ENCODE peak calls at places on chromosomes 3 and 15, in ten cellular contexts. A is esophagus squamous epithelium, O is uterus, F is Peyer's patch, P is HAP-1, S is ovary, J is H9, Y is OCI-LY7, N is testis, K is SK-N-SH. E is an unnamed sample. For H3K4me1, the result is how much of the 10 kb centered on the place peaks cover.

GRCh38 chr3:149224736-149225594 is 3.3 kb upstream of the CP start:
- DNase-seq in A (no peak), O (no peak), F (no peak), P (no peak), S (no peak), J (no peak), Y (no peak), N (no peak), K (peak), E (no peak)

GRCh38 chr3:67635257-67635656 is 19.2 kb downstream of the SUCLG2 start:
- DNase-seq in A (no peak), O (no peak), F (no peak), P (no peak), S (no peak), J (no peak), Y (no peak), N (no peak), K (no peak), E (no peak)

GRCh38 chr3:42853739-42854302 is 21.9 kb downstream of the CYP8B1 start:
- DNase-seq in A (no peak), O (no peak), F (peak), P (no peak), S (no peak), J (peak), Y (no peak), N (no peak), K (no peak), E (no peak)

GRCh38 chr3:49173792-49174170 is 2.4 kb downstream of the KLHDC8B start:
- DNase-seq in A (no peak), O (peak), F (no peak), P (peak), S (no peak), J (no peak), Y (no peak), N (peak), K (peak), E (no peak)

GRCh38 chr3:61562042-61562809 is 855 bp downstream of the PTPRG start:
- DNase-seq in A (no peak), O (no peak), F (no peak), P (peak), S (peak), J (no peak), Y (no peak), N (no peak), K (peak), E (no peak)

GRCh38 chr3:197216169-197216860 is 82.1 kb downstream of the DLG1 start:
- DNase-seq in A (no peak), O (no peak), F (no peak), P (no peak), S (no peak), J (no peak), Y (no peak), N (no peak), K (no peak), E (no peak)

GRCh38 chr3:156389151-156389760 is 165.7 kb downstream of the SSR3 start:
- DNase-seq in A (no peak), O (no peak), F (no peak), P (no peak), S (no peak), J (no peak), Y (no peak), N (no peak), K (no peak), E (no peak)

GRCh38 chr3:189165092-189165491 is 6.7 kb upstream of the TPRG1 start:
- DNase-seq in A (no peak), O (no peak), F (peak), P (no peak), S (no peak), J (no peak), Y (no peak), N (no peak), K (no peak), E (no peak)

GRCh38 chr3:196144383-196145105 is 62.7 kb upstream of the TFRC start:
- DNase-seq in A (no peak), O (no peak), F (no peak), P (no peak), S (no peak), J (no peak), Y (no peak), N (no peak), K (no peak), E (no peak)

GRCh38 chr15:68782589-68783161 is 38.0 kb downstream of the ANP32A start:
- DNase-seq in A (no peak), O (no peak), F (no peak), P (peak), S (no peak), J (peak), Y (no peak), N (no peak), K (no peak), E (peak)

GRCh38 chr15:89770041-89770440 is 6.1 kb upstream of the MESP2 start:
- DNase-seq in A (no peak), O (no peak), F (no peak), P (no peak), S (no peak), J (no peak), Y (no peak), N (no peak), K (no peak), E (no peak)

GRCh38 chr3:101829066-101829830 is 20.1 kb upstream of the NFKBIZ start:
- DNase-seq in A (no peak), O (peak), F (peak), P (no peak), S (peak), J (no peak), Y (peak), N (peak), K (no peak), E (peak)

GRCh38 chr15:40332138-40332781 is 8.5 kb downstream of the CCDC9B start:
- DNase-seq in A (no peak), O (no peak), F (no peak), P (no peak), S (no peak), J (no peak), Y (no peak), N (no peak), K (no peak), E (no peak)

GRCh38 chr15:97941572-97941971 is 18.9 kb upstream of the ARRDC4 start:
- DNase-seq in A (no peak), O (no peak), F (no peak), P (no peak), S (no peak), J (no peak), Y (no peak), N (no peak), K (no peak), E (no peak)

GRCh38 chr3:138060792-138061191 is 50.8 kb downstream of the CLDN18 start:
- DNase-seq in A (no peak), O (no peak), F (no peak), P (no peak), S (no peak), J (no peak), Y (peak), N (no peak), K (no peak), E (no peak)

GRCh38 chr3:146160964-146161724 is at the start of gene PLOD2:
- DNase-seq in A (no peak), O (peak), F (peak), P (peak), S (peak), J (peak), Y (no peak), N (peak), K (peak), E (peak)

GRCh38 chr15:74108111-74108510 is 22.3 kb upstream of the ISLR2 start:
- DNase-seq in A (no peak), O (no peak), F (no peak), P (no peak), S (no peak), J (no peak), Y (no peak), N (no peak), K (no peak), E (no peak)

GRCh38 chr15:60592386-60593339 is 113.7 kb upstream of the ICE2 start:
- DNase-seq in A (peak), O (peak), F (peak), P (peak), S (peak), J (peak), Y (peak), N (peak), K (peak), E (peak)

GRCh38 chr15:84761534-84762190 is 13.3 kb downstream of the ZNF592 start:
- DNase-seq in A (no peak), O (no peak), F (no peak), P (no peak), S (no peak), J (no peak), Y (peak), N (no peak), K (peak), E (no peak)

GRCh38 chr15:100307241-100307855 is 34.4 kb downstream of the ADAMTS17 start:
- DNase-seq in A (no peak), O (peak), F (no peak), P (no peak), S (peak), J (no peak), Y (no peak), N (no peak), K (no peak), E (no peak)

GRCh38 chr3:168511428-168512014 is 415.8 kb upstream of the GOLIM4 start:
- DNase-seq in A (no peak), O (no peak), F (no peak), P (peak), S (no peak), J (no peak), Y (peak), N (no peak), K (peak), E (no peak)

GRCh38 chr3:27342279-27342678 is 26.9 kb downstream of the NEK10 start:
- DNase-seq in A (no peak), O (no peak), F (no peak), P (no peak), S (no peak), J (no peak), Y (no peak), N (no peak), K (no peak), E (no peak)

GRCh38 chr15:48695088-48695834 is 49.8 kb upstream of the FBN1 start:
- DNase-seq in A (no peak), O (no peak), F (no peak), P (no peak), S (no peak), J (no peak), Y (no peak), N (no peak), K (no peak), E (no peak)
- H3K4me1 ChIP-seq in A (under half), O (under half), F (under half), P (under half), S (under half), J (under half), Y (under half), N (under half), K (under half), E (under half)

DNA sequence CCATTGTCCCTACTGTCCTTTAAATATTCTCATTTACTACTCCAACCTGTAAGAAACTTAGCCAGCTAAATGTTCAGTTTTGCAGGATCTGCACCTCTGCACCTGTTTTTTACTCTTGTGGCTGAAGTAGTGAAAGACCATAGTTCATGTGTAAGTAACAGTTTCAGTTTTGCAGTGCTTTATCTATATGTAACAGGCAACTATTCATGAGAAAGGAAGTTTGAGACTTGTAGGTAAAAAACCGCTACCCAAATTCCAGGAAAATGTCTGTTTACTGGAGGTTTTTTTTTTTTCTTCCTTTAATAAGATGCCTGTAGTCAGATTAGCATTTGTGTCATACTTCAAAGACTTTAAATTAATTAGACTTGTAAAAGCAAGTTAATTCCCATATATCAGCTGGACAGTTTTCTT is 25.4 kb upstream of the MBNL1 start:
- DNase-seq in A (no peak), O (no peak), F (no peak), P (no peak), S (no peak), J (no peak), Y (peak), N (no peak), K (no peak), E (no peak)
- H3K4me1 ChIP-seq in A (under half), O (under half), F (under half), P (under half), S (under half), J (under half), Y (half or more), N (under half), K (under half), E (under half)

GRCh38 chr3:159866201-159866746 is 122.4 kb upstream of the IL12A start:
- DNase-seq in A (no peak), O (no peak), F (no peak), P (no peak), S (no peak), J (no peak), Y (no peak), N (no peak), K (no peak), E (no peak)
- H3K4me1 ChIP-seq in A (under half), O (under half), F (under half), P (under half), S (under half), J (under half), Y (under half), N (under half), K (under half), E (under half)

DNA sequence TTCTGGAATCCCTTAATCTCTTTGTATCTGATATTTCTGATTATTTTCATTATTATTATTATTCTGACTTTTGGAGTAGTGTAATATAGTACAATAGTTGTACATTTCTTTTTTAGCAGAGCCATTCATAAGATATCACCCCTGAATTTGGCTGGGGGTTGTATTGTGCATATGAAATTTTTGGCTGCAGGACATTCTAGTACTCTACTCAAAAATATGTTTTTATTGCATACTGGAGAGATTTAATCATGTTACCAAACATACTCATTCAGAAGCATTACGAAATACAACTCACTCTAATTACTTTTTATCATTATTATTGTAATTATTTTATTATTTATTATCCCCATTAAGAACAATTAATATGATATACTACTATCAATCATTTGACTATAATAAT is 589.7 kb upstream of the KCNMB2 start:
- DNase-seq in A (no peak), O (no peak), F (no peak), P (no peak), S (no peak), J (no peak), Y (no peak), N (no peak), K (no peak), E (no peak)
- H3K4me1 ChIP-seq in A (under half), O (under half), F (under half), P (under half), S (under half), J (under half), Y (under half), N (under half), K (under half), E (under half)

GRCh38 chr3:133608405-133608804 is 34.9 kb downstream of the CDV3 start:
- DNase-seq in A (no peak), O (no peak), F (no peak), P (no peak), S (no peak), J (no peak), Y (no peak), N (no peak), K (no peak), E (no peak)

GRCh38 chr3:133606902-133607301 is 33.4 kb downstream of the CDV3 start:
- DNase-seq in A (no peak), O (no peak), F (no peak), P (no peak), S (no peak), J (no peak), Y (no peak), N (no peak), K (no peak), E (no peak)

GRCh38 chr3:133611534-133611933 is 38.0 kb downstream of the CDV3 start:
- DNase-seq in A (no peak), O (no peak), F (no peak), P (no peak), S (no peak), J (no peak), Y (no peak), N (no peak), K (no peak), E (no peak)

GRCh38 chr3:133606342-133606741 is 32.9 kb downstream of the CDV3 start:
- DNase-seq in A (no peak), O (no peak), F (no peak), P (no peak), S (no peak), J (no peak), Y (no peak), N (no peak), K (no peak), E (no peak)

DNA sequence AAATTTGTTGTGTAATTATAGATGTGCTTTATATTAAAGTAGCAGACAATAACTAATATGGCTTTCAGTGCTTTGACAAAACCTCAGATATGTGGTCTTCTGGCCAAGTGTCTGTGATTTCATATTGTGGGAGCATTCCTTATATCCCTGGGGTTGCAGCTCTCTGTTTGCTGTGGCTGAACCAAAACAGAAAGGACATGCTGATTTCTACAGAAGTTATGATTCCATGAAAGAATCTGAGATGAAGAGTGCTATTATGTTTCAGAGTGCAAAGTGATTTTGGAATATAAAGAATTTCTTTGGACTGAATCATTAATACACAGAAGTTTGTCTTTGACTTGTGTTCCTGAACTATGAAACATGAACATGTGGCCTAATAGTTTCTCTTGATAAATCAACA is 36.5 kb downstream of the CDV3 start:
- DNase-seq in A (no peak), O (no peak), F (no peak), P (no peak), S (no peak), J (no peak), Y (no peak), N (no peak), K (no peak), E (no peak)
- H3K4me1 ChIP-seq in A (under half), O (under half), F (under half), P (under half), S (under half), J (under half), Y (under half), N (under half), K (under half), E (under half)

GRCh38 chr3:13020159-13020558 is 53.1 kb downstream of the IQSEC1 start:
- DNase-seq in A (no peak), O (no peak), F (no peak), P (no peak), S (no peak), J (no peak), Y (peak), N (no peak), K (no peak), E (no peak)

GRCh38 chr3:13021141-13021933 is 51.9 kb downstream of the IQSEC1 start:
- DNase-seq in A (no peak), O (no peak), F (peak), P (no peak), S (no peak), J (no peak), Y (peak), N (no peak), K (peak), E (no peak)

GRCh38 chr3:13022348-13023250 is 50.6 kb downstream of the IQSEC1 start:
- DNase-seq in A (no peak), O (peak), F (peak), P (peak), S (peak), J (peak), Y (peak), N (peak), K (peak), E (peak)

GRCh38 chr3:13023251-13024055 is 49.8 kb downstream of the IQSEC1 start:
- DNase-seq in A (no peak), O (no peak), F (no peak), P (no peak), S (no peak), J (no peak), Y (peak), N (no peak), K (no peak), E (no peak)

DNA sequence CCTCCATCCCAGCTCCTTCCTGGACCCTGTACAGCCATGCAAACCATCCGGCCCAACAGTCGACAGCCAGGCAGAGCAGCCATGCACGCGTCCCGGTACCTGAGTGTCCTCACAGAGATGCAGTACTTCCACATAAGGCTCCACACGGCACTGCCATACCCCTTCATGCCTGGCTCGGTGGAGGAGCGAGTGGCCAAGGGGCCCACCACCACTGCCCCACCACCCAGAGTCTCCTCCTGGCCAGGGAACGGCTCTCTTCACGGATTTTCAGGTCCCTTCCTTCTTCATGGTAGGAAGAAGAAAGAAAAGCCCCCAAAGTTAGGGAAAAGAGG is 51.3 kb downstream of the IQSEC1 start:
- DNase-seq in A (no peak), O (no peak), F (no peak), P (no peak), S (no peak), J (no peak), Y (peak), N (no peak), K (no peak), E (no peak)
- H3K4me1 ChIP-seq in A (under half), O (under half), F (under half), P (under half), S (under half), J (under half), Y (half or more), N (under half), K (half or more), E (half or more)

DNA sequence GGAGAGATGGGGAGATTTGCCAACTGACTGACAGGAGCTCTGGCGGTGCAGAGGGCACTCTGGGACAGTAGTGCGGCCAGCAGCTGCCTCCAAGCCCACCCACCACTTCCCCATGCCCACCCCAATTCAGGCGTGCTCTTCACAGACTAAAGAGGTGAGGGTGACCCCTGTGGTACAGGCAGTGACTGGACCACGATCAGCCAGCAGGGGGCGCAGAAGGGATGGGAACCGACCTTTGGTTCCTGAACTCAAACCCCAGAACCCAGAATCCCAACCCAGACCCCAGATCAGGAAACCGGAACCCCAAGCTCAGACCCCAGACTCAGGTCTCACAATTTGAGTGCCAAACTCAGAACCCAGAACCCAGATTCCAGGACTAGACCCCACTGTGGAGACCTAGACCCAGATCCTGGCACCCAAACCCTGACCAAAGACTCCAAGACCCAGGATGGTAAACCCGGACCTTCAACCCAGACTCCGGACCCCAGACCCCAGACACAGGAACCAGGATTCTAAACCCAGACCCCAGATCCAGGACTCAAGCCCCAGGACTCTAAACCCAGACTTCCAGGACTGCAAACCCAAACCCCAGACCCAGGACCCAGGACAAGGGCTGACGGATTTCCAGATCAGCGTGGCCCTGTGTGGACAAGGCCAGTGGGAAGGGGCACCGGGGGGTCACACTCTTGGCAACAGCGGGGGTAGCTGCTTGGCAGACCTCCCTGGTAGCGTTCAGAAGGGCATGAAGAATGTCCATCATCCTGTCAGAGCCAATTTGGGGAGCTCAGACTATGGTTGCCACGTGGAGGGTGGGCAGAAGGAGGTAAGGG is 3.7 kb upstream of the MYL3 start:
- DNase-seq in A (no peak), O (peak), F (peak), P (peak), S (peak), J (peak), Y (peak), N (peak), K (peak), E (peak)
- H3K4me1 ChIP-seq in A (under half), O (under half), F (under half), P (under half), S (under half), J (under half), Y (under half), N (under half), K (under half), E (under half)

GRCh38 chr15:77898811-77899730 is 178.4 kb downstream of the TBC1D2B start:
- DNase-seq in A (no peak), O (no peak), F (no peak), P (no peak), S (peak), J (no peak), Y (no peak), N (no peak), K (no peak), E (peak)
- H3K4me1 ChIP-seq in A (under half), O (under half), F (under half), P (under half), S (under half), J (under half), Y (under half), N (under half), K (under half), E (under half)

E was measured in ascending aorta.